ENCODE peak calls at places on chromosomes 4 and X, in four cellular contexts. One of them, this sample, is unnamed.

GRCh38 chr4:41406051-41406516 is 131.9 kb upstream of the LIMCH1 start:
- DNase-seq in MM.1S: no peak
- DNase-seq in fibroblast of mammary gland: no peak
- DNase-seq in foreskin fibroblast: no peak
- DNase-seq in this sample: no peak

GRCh38 chrX:97628807-97629596 is 745.3 kb downstream of the RPA4 start:
- DNase-seq in MM.1S: no peak
- DNase-seq in fibroblast of mammary gland: no peak
- DNase-seq in foreskin fibroblast: no peak
- DNase-seq in this sample: no peak

GRCh38 chrX:11665144-11666040 is at the start of gene ARHGAP6:
- DNase-seq in MM.1S: no peak
- DNase-seq in fibroblast of mammary gland: peak
- DNase-seq in foreskin fibroblast: peak
- DNase-seq in this sample: no peak

GRCh38 chrX:14354541-14354940 is 174.8 kb upstream of the GLRA2 start:
- DNase-seq in MM.1S: no peak
- DNase-seq in fibroblast of mammary gland: peak
- DNase-seq in foreskin fibroblast: peak
- DNase-seq in this sample: no peak

GRCh38 chr4:86556791-86557415 is 37.2 kb upstream of the PTPN13 start:
- DNase-seq in MM.1S: no peak
- DNase-seq in fibroblast of mammary gland: peak
- DNase-seq in foreskin fibroblast: peak
- DNase-seq in this sample: no peak

GRCh38 chr4:6374575-6374974 is 97.8 kb downstream of the PPP2R2C start:
- DNase-seq in MM.1S: no peak
- DNase-seq in fibroblast of mammary gland: no peak
- DNase-seq in foreskin fibroblast: no peak
- DNase-seq in this sample: no peak

GRCh38 chr4:106796866-106797265 is 239.2 kb downstream of the DKK2 start:
- DNase-seq in MM.1S: no peak
- DNase-seq in fibroblast of mammary gland: no peak
- DNase-seq in foreskin fibroblast: no peak
- DNase-seq in this sample: no peak

GRCh38 chrX:16870861-16871584 is 861 bp upstream of the RBBP7 start:
- DNase-seq in MM.1S: no peak
- DNase-seq in fibroblast of mammary gland: no peak
- DNase-seq in foreskin fibroblast: peak
- DNase-seq in this sample: no peak

GRCh38 chr4:153514001-153514526 is 47.9 kb downstream of the TMEM131L start:
- DNase-seq in MM.1S: no peak
- DNase-seq in fibroblast of mammary gland: peak
- DNase-seq in foreskin fibroblast: peak
- DNase-seq in this sample: no peak

GRCh38 chr4:142563682-142564291 is 282.3 kb downstream of the INPP4B start:
- DNase-seq in MM.1S: no peak
- DNase-seq in fibroblast of mammary gland: peak
- DNase-seq in foreskin fibroblast: peak
- DNase-seq in this sample: no peak

GRCh38 chrX:115029869-115030564 is 12.6 kb upstream of the IL13RA2 start:
- DNase-seq in MM.1S: no peak
- DNase-seq in fibroblast of mammary gland: peak
- DNase-seq in foreskin fibroblast: no peak
- DNase-seq in this sample: no peak

GRCh38 chr4:8585721-8586161 is 5.5 kb downstream of the GPR78 start:
- DNase-seq in MM.1S: no peak
- DNase-seq in fibroblast of mammary gland: no peak
- DNase-seq in foreskin fibroblast: no peak
- DNase-seq in this sample: no peak

GRCh38 chrX:63932006-63932405 is 147.0 kb upstream of the ARHGEF9 start:
- DNase-seq in MM.1S: no peak
- DNase-seq in fibroblast of mammary gland: no peak
- DNase-seq in foreskin fibroblast: no peak
- DNase-seq in this sample: no peak

GRCh38 chr4:164252286-164252685 is 501.6 kb upstream of the SMIM31 start:
- DNase-seq in MM.1S: no peak
- DNase-seq in fibroblast of mammary gland: peak
- DNase-seq in foreskin fibroblast: no peak
- DNase-seq in this sample: no peak

GRCh38 chr4:67366341-67366861 is 178.9 kb downstream of the CENPC start:
- DNase-seq in MM.1S: no peak
- DNase-seq in fibroblast of mammary gland: no peak
- DNase-seq in foreskin fibroblast: no peak
- DNase-seq in this sample: no peak

GRCh38 chrX:22037225-22037624 is 5.1 kb downstream of the PHEX start:
- DNase-seq in MM.1S: no peak
- DNase-seq in fibroblast of mammary gland: no peak
- DNase-seq in foreskin fibroblast: no peak
- DNase-seq in this sample: no peak

GRCh38 chr4:91448668-91449330 is 855.0 kb upstream of the GRID2 start:
- DNase-seq in MM.1S: no peak
- DNase-seq in fibroblast of mammary gland: no peak
- DNase-seq in foreskin fibroblast: no peak
- DNase-seq in this sample: no peak

GRCh38 chrX:68692651-68693050 is 45.2 kb downstream of the STARD8 start:
- DNase-seq in MM.1S: peak
- DNase-seq in fibroblast of mammary gland: peak
- DNase-seq in foreskin fibroblast: peak
- DNase-seq in this sample: no peak

GRCh38 chrX:31819455-31819854 is 747.6 kb upstream of the FTHL17 start:
- DNase-seq in MM.1S: no peak
- DNase-seq in fibroblast of mammary gland: no peak
- DNase-seq in foreskin fibroblast: no peak
- DNase-seq in this sample: no peak

GRCh38 chrX:48540015-48540350 is 469 bp downstream of the TBC1D25 start:
- DNase-seq in MM.1S: peak
- DNase-seq in fibroblast of mammary gland: peak
- DNase-seq in foreskin fibroblast: peak
- DNase-seq in this sample: no peak

GRCh38 chr4:53914313-53915016 is 149.9 kb downstream of the CHIC2 start:
- DNase-seq in MM.1S: no peak
- DNase-seq in fibroblast of mammary gland: peak
- DNase-seq in foreskin fibroblast: peak
- DNase-seq in this sample: no peak

GRCh38 chr4:146049802-146050201 is 111.2 kb upstream of the ZNF827 start:
- DNase-seq in MM.1S: peak
- DNase-seq in fibroblast of mammary gland: no peak
- DNase-seq in foreskin fibroblast: no peak
- DNase-seq in this sample: no peak

GRCh38 chr4:41142946-41143720 is 71.2 kb downstream of the APBB2 start:
- DNase-seq in MM.1S: no peak
- DNase-seq in fibroblast of mammary gland: peak
- DNase-seq in foreskin fibroblast: peak
- DNase-seq in this sample: no peak

GRCh38 chr4:179595671-179596410 is 2153.6 kb upstream of the AGA start:
- DNase-seq in MM.1S: no peak
- DNase-seq in fibroblast of mammary gland: peak
- DNase-seq in foreskin fibroblast: peak
- DNase-seq in this sample: no peak

GRCh38 chrX:115459883-115460564 is 101.0 kb upstream of the PLS3 start:
- DNase-seq in MM.1S: no peak
- DNase-seq in fibroblast of mammary gland: no peak
- DNase-seq in foreskin fibroblast: no peak
- DNase-seq in this sample: no peak

GRCh38 chrX:65601126-65601525 is 66.3 kb upstream of the MSN start:
- DNase-seq in MM.1S: no peak
- DNase-seq in fibroblast of mammary gland: no peak
- DNase-seq in foreskin fibroblast: no peak
- DNase-seq in this sample: no peak

GRCh38 chrX:30561191-30561590 is 16.4 kb downstream of the TASL start:
- DNase-seq in MM.1S: peak
- DNase-seq in fibroblast of mammary gland: no peak
- DNase-seq in foreskin fibroblast: no peak
- DNase-seq in this sample: no peak

GRCh38 chrX:97820170-97820569 is 936.5 kb downstream of the RPA4 start:
- DNase-seq in MM.1S: no peak
- DNase-seq in fibroblast of mammary gland: no peak
- DNase-seq in foreskin fibroblast: no peak
- DNase-seq in this sample: no peak

GRCh38 chr4:141620715-141621114 is 15.7 kb upstream of the IL15 start:
- DNase-seq in MM.1S: no peak
- DNase-seq in fibroblast of mammary gland: no peak
- DNase-seq in foreskin fibroblast: no peak
- DNase-seq in this sample: no peak

GRCh38 chr4:140367738-140368137 is 5.7 kb upstream of the SCOC start:
- DNase-seq in MM.1S: no peak
- DNase-seq in fibroblast of mammary gland: peak
- DNase-seq in foreskin fibroblast: peak
- DNase-seq in this sample: no peak

GRCh38 chr4:71287305-71287704 is 51.5 kb upstream of the SLC4A4 start:
- DNase-seq in MM.1S: no peak
- DNase-seq in fibroblast of mammary gland: no peak
- DNase-seq in foreskin fibroblast: peak
- DNase-seq in this sample: no peak

GRCh38 chr4:83208776-83209365 is 75.7 kb downstream of the COQ2 start:
- DNase-seq in MM.1S: no peak
- DNase-seq in fibroblast of mammary gland: peak
- DNase-seq in foreskin fibroblast: peak
- DNase-seq in this sample: no peak

GRCh38 chr4:126757219-126757618 is 875.5 kb upstream of the INTU start:
- DNase-seq in MM.1S: peak
- DNase-seq in fibroblast of mammary gland: peak
- DNase-seq in foreskin fibroblast: no peak
- DNase-seq in this sample: no peak

GRCh38 chr4:56271121-56271520 is 116.2 kb downstream of the AASDH start:
- DNase-seq in MM.1S: no peak
- DNase-seq in fibroblast of mammary gland: no peak
- DNase-seq in foreskin fibroblast: peak
- DNase-seq in this sample: no peak

DNA sequence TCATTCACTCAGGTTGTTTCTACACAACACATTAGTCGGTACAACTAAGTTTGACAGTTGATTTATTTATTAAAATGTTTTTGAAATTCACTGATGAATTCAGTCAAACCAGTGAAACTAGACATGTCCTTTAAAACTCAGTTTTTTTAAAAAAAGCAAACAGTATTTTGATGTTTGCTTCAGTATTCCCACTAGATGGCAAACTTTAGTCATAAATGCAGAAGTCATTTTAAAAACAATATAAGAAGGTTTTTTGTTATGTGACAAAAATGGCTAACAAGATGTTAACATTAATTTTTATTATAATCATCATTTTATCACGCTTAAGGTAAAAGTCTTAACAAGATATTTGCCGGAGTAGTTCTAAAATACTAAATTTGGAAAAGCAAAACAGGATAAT is 1337.8 kb upstream of the DIAPH2 start:
- DNase-seq in MM.1S: peak
- DNase-seq in fibroblast of mammary gland: peak
- DNase-seq in foreskin fibroblast: peak
- DNase-seq in this sample: no peak
- TF ChIP-seq CTCF in MM.1S: peak
- TF ChIP-seq CTCF in fibroblast of mammary gland: peak
- TF ChIP-seq CTCF in foreskin fibroblast: no peak
- TF ChIP-seq CTCF in this sample: no peak

DNA sequence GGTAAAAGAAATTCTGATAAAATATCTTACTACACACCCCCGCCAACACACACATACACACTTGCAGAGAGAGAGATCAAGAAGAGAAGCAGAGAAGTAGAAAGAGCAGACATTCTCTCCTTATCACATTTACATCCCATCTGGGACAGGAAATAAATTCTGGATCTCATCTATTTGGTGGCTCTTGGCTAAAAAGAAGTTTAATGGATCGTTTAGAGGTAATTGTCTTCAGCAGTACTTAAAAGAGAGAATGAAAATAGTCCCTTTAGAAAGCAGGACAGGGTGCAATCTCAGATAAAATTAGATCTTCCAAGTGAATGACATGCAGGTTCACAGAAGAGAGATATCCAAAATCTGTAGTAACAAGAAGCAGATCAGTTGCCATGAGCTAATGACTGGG is 1392.5 kb downstream of the RAPGEF2 start:
- DNase-seq in MM.1S: no peak
- DNase-seq in fibroblast of mammary gland: no peak
- DNase-seq in foreskin fibroblast: no peak
- DNase-seq in this sample: no peak
- H3K4me3 ChIP-seq in MM.1S: no peak
- H3K4me3 ChIP-seq in fibroblast of mammary gland: no peak
- H3K4me3 ChIP-seq in foreskin fibroblast: no peak
- H3K4me3 ChIP-seq in this sample: no peak

GRCh38 chrX:9148626-9149385 is 114.9 kb upstream of the FAM9B start:
- DNase-seq in MM.1S: no peak
- DNase-seq in fibroblast of mammary gland: peak
- DNase-seq in foreskin fibroblast: peak
- DNase-seq in this sample: no peak

GRCh38 chrX:9147631-9148189 is 113.8 kb upstream of the FAM9B start:
- DNase-seq in MM.1S: no peak
- DNase-seq in fibroblast of mammary gland: no peak
- DNase-seq in foreskin fibroblast: no peak
- DNase-seq in this sample: no peak

GRCh38 chrX:9147086-9147485 is 113.2 kb upstream of the FAM9B start:
- DNase-seq in MM.1S: no peak
- DNase-seq in fibroblast of mammary gland: no peak
- DNase-seq in foreskin fibroblast: no peak
- DNase-seq in this sample: no peak

GRCh38 chrX:9144643-9145290 is 110.8 kb upstream of the FAM9B start:
- DNase-seq in MM.1S: no peak
- DNase-seq in fibroblast of mammary gland: peak
- DNase-seq in foreskin fibroblast: peak
- DNase-seq in this sample: no peak

GRCh38 chrX:9146657-9147056 is 112.7 kb upstream of the FAM9B start:
- DNase-seq in MM.1S: no peak
- DNase-seq in fibroblast of mammary gland: no peak
- DNase-seq in foreskin fibroblast: no peak
- DNase-seq in this sample: no peak
- TF ChIP-seq CTCF in MM.1S: no peak
- TF ChIP-seq CTCF in fibroblast of mammary gland: no peak
- TF ChIP-seq CTCF in foreskin fibroblast: no peak
- TF ChIP-seq CTCF in this sample: no peak

GRCh38 chr4:88616275-88616996 is 24.2 kb downstream of the HERC3 start:
- DNase-seq in MM.1S: no peak
- DNase-seq in fibroblast of mammary gland: peak
- DNase-seq in foreskin fibroblast: peak
- DNase-seq in this sample: no peak

GRCh38 chr4:88613417-88613875 is 21.2 kb downstream of the HERC3 start:
- DNase-seq in MM.1S: no peak
- DNase-seq in fibroblast of mammary gland: no peak
- DNase-seq in foreskin fibroblast: peak
- DNase-seq in this sample: peak

GRCh38 chr4:88610771-88611170 is 18.5 kb downstream of the HERC3 start:
- DNase-seq in MM.1S: no peak
- DNase-seq in fibroblast of mammary gland: peak
- DNase-seq in foreskin fibroblast: peak
- DNase-seq in this sample: no peak

GRCh38 chr4:88609387-88609786 is 17.1 kb downstream of the HERC3 start:
- DNase-seq in MM.1S: no peak
- DNase-seq in fibroblast of mammary gland: no peak
- DNase-seq in foreskin fibroblast: peak
- DNase-seq in this sample: no peak

DNA sequence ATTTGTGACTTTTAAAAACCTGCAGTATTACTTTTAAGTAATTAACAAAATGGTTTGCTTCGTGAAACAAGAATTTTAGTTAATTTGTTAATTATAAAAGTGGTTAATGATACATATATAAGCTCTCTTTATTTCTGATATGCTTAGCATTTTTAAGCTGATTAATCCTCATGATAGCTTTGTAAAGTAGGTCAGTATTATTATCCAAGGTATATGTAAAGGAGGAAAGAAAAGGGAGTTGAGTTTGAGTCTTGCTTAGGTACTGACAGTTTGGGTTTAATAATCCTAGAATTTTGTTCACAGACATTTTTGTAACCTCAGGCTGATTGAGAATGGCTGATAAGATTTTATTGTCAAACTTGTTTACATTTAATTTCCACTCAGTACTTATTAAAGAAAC is 21.8 kb downstream of the HERC3 start:
- DNase-seq in MM.1S: no peak
- DNase-seq in fibroblast of mammary gland: no peak
- DNase-seq in foreskin fibroblast: no peak
- DNase-seq in this sample: no peak
- H3K4me3 ChIP-seq in MM.1S: no peak
- H3K4me3 ChIP-seq in fibroblast of mammary gland: no peak
- H3K4me3 ChIP-seq in foreskin fibroblast: no peak
- H3K4me3 ChIP-seq in this sample: no peak

This sample was measured in CD8-positive, alpha-beta T cell.